ENCODE peak calls at places on chromosome 22, in ten cellular contexts. K, U, F, P, S, G, J, D, V and T are unnamed samples.

GRCh38 chr22:17633217-17633997 is 4.9 kb upstream of the ATP6V1E1 start:
- DNase-seq in K (no peak), U (no peak), F (no peak), P (no peak), S (no peak), G (no peak), J (no peak), D (no peak), V (no peak), T (peak; percentile 12)

GRCh38 chr22:48863965-48864538 is 963.6 kb downstream of the BRD1 start:
- DNase-seq in K (no peak), U (no peak), F (no peak), P (no peak), S (no peak), G (no peak), J (no peak), D (no peak), V (no peak), T (no peak)

GRCh38 chr22:41535244-41535643 is 9.0 kb downstream of the POLR3H start:
- DNase-seq in K (peak; percentile 41), U (no peak), F (no peak), P (no peak), S (no peak), G (no peak), J (no peak), D (no peak), V (no peak), T (no peak)

GRCh38 chr22:24289781-24290181 is 19.1 kb downstream of the SPECC1L start:
- DNase-seq in K (peak; percentile 55), U (no peak), F (no peak), P (no peak), S (no peak), G (no peak), J (no peak), D (no peak), V (no peak), T (no peak)

GRCh38 chr22:35984183-35984710 is 44.4 kb downstream of the RBFOX2 start:
- DNase-seq in K (no peak), U (no peak), F (no peak), P (no peak), S (no peak), G (no peak), J (no peak), D (no peak), V (no peak), T (no peak)

GRCh38 chr22:24424901-24425775 is 2.3 kb upstream of the ADORA2A start:
- DNase-seq in K (peak; percentile 58), U (no peak), F (peak; percentile 41), P (no peak), S (no peak), G (no peak), J (no peak), D (no peak), V (no peak), T (no peak)

GRCh38 chr22:37335819-37336199 is 53.5 kb downstream of the CYTH4 start:
- DNase-seq in K (no peak), U (no peak), F (no peak), P (no peak), S (no peak), G (no peak), J (no peak), D (no peak), V (no peak), T (no peak)

GRCh38 chr22:20616451-20617043 is 109.1 kb downstream of the MED15 start:
- DNase-seq in K (no peak), U (no peak), F (no peak), P (no peak), S (no peak), G (no peak), J (no peak), D (no peak), V (no peak), T (no peak)

GRCh38 chr22:24775769-24776492 is 1.4 kb upstream of the PIWIL3 start:
- DNase-seq in K (no peak), U (no peak), F (no peak), P (no peak), S (no peak), G (no peak), J (no peak), D (no peak), V (no peak), T (no peak)

GRCh38 chr22:31490496-31490925 is 869 bp upstream of the EIF4ENIF1 start:
- DNase-seq in K (peak; percentile 68), U (peak; percentile 53), F (peak; percentile 61), P (peak; percentile 29), S (peak; percentile 84), G (peak; percentile 22), J (peak; percentile 10), D (peak; percentile 50), V (no peak), T (peak; percentile 40)